ENCODE peak calls at places on chromosome 3, in six cellular contexts. Z, Q, Y, W, T and E are unnamed samples.

GRCh38 chr3:160081958-160082533 is 93.4 kb downstream of the IL12A start:
- DNase-seq in Z (no peak), Q (no peak), Y (no peak), W (no peak), T (no peak), E (no peak)

GRCh38 chr3:146928421-146929059 is 323.4 kb upstream of the PLSCR5 start:
- DNase-seq in Z (no peak), Q (no peak), Y (no peak), W (no peak), T (no peak), E (no peak)

GRCh38 chr3:132629928-132630327 is 29.7 kb downstream of the ACAD11 start:
- DNase-seq in Z (no peak), Q (no peak), Y (no peak), W (no peak), T (no peak), E (no peak)

GRCh38 chr3:183537295-183537730 is 18.2 kb downstream of the KLHL6 start:
- DNase-seq in Z (no peak), Q (no peak), Y (no peak), W (no peak), T (no peak), E (no peak)

GRCh38 chr3:194536883-194537637 is 50.3 kb upstream of the ATP13A3 start:
- DNase-seq in Z (no peak), Q (peak; percentile 70), Y (no peak), W (no peak), T (no peak), E (no peak)

GRCh38 chr3:87437765-87438164 is 161.4 kb upstream of the POU1F1 start:
- DNase-seq in Z (no peak), Q (no peak), Y (no peak), W (no peak), T (no peak), E (no peak)

GRCh38 chr3:44805960-44806359 is 44.4 kb downstream of the KIF15 start:
- DNase-seq in Z (no peak), Q (no peak), Y (peak; percentile 66), W (no peak), T (no peak), E (no peak)

GRCh38 chr3:66110840-66111239 is 72.1 kb upstream of the MAGI1 start:
- DNase-seq in Z (no peak), Q (peak; percentile 12), Y (no peak), W (no peak), T (no peak), E (no peak)

GRCh38 chr3:111715911-111716523 is 120.9 kb upstream of the ZBED2 start:
- DNase-seq in Z (no peak), Q (peak; percentile 47), Y (peak; percentile 24), W (no peak), T (peak; percentile 59), E (no peak)

GRCh38 chr3:167110906-167111305 is 269.2 kb downstream of the ZBBX start:
- DNase-seq in Z (no peak), Q (no peak), Y (no peak), W (no peak), T (no peak), E (no peak)

GRCh38 chr3:188061133-188061532 is 92.8 kb upstream of the LPP start:
- DNase-seq in Z (no peak), Q (peak; percentile 58), Y (no peak), W (no peak), T (no peak), E (no peak)

GRCh38 chr3:190155752-190156151 is 35.1 kb upstream of the P3H2 start:
- DNase-seq in Z (no peak), Q (no peak), Y (no peak), W (no peak), T (no peak), E (no peak)

GRCh38 chr3:11558002-11558401 is 85.7 kb downstream of the VGLL4 start:
- DNase-seq in Z (no peak), Q (no peak), Y (no peak), W (no peak), T (no peak), E (no peak)
- TF ChIP-seq POLR2AphosphoS5 in Z (no peak), Q (no peak), Y (no peak), W (no peak), T (no peak), E (no peak)

GRCh38 chr3:178989821-178990220 is 81.8 kb downstream of the ZMAT3 start:
- DNase-seq in Z (no peak), Q (no peak), Y (no peak), W (no peak), T (no peak), E (no peak)
- TF ChIP-seq TAF1 in Z (no peak), Q (no peak), Y (no peak), W (no peak), T (no peak), E (no peak)

GRCh38 chr3:151879037-151879436 is 5.6 kb downstream of the SUCNR1 start:
- DNase-seq in Z (no peak), Q (no peak), Y (no peak), W (no peak), T (no peak), E (no peak)

GRCh38 chr3:151881137-151881536 is 7.7 kb downstream of the SUCNR1 start:
- DNase-seq in Z (no peak), Q (no peak), Y (no peak), W (no peak), T (no peak), E (no peak)

GRCh38 chr3:151878445-151878844 is 5.0 kb downstream of the SUCNR1 start:
- DNase-seq in Z (no peak), Q (no peak), Y (no peak), W (no peak), T (no peak), E (no peak)

GRCh38 chr3:151879684-151880282 is 6.3 kb downstream of the SUCNR1 start:
- DNase-seq in Z (no peak), Q (no peak), Y (no peak), W (no peak), T (no peak), E (no peak)

GRCh38 chr3:151880326-151880725 is 6.9 kb downstream of the SUCNR1 start:
- DNase-seq in Z (no peak), Q (no peak), Y (no peak), W (no peak), T (no peak), E (no peak)
- TF ChIP-seq POLR2A in Z (no peak), Q (no peak), Y (no peak), W (no peak), T (no peak), E (no peak)

GRCh38 chr3:14925729-14926591 is 21.4 kb upstream of the NR2C2 start:
- DNase-seq in Z (no peak), Q (peak; percentile 62), Y (peak; percentile 59), W (no peak), T (peak; percentile 58), E (no peak)
- TF ChIP-seq POLR2AphosphoS5 in Z (no peak), Q (no peak), Y (no peak), W (no peak), T (no peak), E (no peak)

DNA sequence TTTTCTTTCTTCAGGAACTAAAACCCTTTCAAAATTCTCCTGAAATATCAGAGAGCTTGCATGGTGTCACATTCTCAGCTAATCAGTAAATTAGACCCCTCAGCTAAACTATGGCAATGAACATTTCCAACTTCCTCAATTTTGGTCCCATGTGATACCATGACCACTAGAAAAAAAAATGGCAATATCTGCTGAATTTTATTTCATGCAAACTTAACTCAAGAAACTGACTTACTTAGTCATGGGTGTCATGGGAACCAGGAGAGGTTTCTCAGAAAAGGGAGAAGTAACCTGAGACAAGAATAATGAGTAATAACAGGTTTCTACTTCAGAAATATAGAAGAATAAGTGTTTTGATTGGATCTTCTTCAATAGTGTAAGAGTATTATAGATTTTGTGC is 784.6 kb upstream of the ALCAM start:
- DNase-seq in Z (no peak), Q (no peak), Y (no peak), W (no peak), T (no peak), E (no peak)
- TF ChIP-seq TAF1 in Z (no peak), Q (no peak), Y (no peak), W (no peak), T (no peak), E (no peak)

DNA sequence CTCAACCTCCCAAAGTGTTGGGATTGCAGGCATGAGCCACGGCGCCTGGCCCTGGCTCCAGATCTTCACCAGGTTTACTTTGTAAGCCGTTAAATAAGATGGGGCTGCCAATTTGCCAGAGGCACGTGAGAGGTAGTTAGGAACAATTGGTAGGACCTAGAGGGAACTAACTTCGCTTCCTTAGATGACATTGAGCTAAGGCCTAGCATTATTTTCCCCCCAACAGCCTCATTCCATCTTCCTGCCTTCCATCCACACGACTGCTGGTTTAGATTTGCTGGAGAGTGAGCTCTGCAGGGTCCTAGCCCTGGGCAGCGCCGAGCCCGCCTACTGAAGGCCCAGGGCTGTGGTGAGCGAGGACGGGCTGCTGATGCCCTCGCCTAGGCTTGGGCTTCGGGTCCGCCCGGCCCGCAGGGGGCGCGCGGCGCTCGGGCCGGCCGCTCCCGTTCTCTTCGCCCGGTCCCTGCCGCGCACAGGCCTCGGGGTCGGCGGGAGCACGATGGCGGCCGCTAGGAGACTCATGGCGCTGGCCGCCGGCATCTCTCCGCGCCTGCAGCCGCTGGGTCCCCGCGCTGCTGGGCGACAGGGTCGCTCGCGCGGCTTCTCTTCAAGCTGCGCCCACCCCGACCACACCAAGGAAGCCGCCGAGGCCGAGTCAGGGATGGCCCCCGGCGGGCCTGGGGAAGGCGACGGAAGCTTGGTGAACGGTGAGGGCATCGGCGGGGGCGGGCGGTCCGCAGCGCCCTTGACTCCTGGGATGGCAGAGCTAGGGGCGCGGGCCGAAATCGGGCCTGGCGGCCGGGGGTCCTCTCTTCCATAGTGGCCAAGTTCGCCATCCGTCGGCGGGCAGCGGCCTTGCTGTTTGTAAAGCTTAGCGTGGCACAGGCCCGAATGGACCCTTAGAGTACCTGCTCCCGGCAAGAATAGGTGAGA is 21.9 kb downstream of the DHX30 start:
- DNase-seq in Z (peak; percentile 25), Q (peak; percentile 69), Y (peak; percentile 96), W (peak; percentile 96), T (peak; percentile 86), E (peak; percentile 96)
- TF ChIP-seq POLR2A in Z (peak; percentile 95), Q (peak; percentile 73), Y (peak; percentile 94), W (peak; percentile 86), T (peak; percentile 84), E (peak; percentile 82)

DNA sequence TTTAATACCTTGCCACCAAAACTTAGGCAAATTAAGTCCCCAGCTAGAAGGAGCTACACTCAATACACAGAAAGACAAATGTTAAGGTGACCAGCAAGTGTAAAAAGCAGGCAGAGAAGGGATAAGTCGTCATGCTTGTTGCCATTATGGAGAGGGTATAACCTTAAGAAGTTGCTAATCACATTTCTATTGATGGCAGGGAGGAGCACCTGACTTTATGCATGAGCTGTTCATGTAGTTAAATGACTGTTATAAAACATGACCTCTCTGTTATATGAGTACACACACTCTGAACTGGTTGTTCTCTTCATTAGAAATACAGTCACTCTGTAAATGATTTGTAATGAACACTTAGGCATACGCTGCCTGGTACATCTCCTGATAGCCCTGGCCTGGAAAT is 6.6 kb upstream of the CCNL1 start:
- DNase-seq in Z (no peak), Q (no peak), Y (no peak), W (no peak), T (no peak), E (no peak)
- TF ChIP-seq POLR2AphosphoS5 in Z (no peak), Q (no peak), Y (no peak), W (no peak), T (no peak), E (no peak)

DNA sequence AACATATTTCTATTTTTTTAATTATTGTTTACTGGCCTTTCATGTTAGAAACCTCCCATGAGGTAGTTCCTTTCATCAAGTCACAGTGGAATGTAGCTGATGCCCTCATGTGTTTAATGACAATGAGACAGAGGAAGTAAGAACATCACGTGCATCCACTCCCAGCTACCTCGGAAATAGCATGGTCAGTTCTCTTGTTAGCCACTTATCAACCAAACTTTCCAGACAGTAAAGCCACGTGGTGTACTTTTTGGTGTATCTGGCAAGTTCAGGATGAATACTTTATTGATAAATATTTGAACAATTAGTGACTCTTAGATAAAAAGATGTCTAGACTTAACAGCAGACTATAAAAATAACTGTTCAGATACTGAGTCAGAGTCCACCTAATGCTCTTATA is 781.7 kb downstream of the MECOM start:
- DNase-seq in Z (no peak), Q (no peak), Y (no peak), W (no peak), T (no peak), E (no peak)
- TF ChIP-seq TAF1 in Z (no peak), Q (no peak), Y (no peak), W (no peak), T (no peak), E (no peak)